ENCODE peak calls at places on chromosomes 4 and X, in five cellular contexts. D is CD4-positive, alpha-beta T cell; L is AG10803; J is GM12865; Z is colonic mucosa. G is an unnamed sample.

GRCh38 chrX:19811807-19812604 is 75.4 kb downstream of the SH3KBP1 start:
- DNase-seq in D (no peak), L (peak), J (peak), Z (no peak), G (peak)

GRCh38 chr4:156672924-156673323 is 298.7 kb downstream of the PDGFC start:
- DNase-seq in D (no peak), L (peak), J (no peak), Z (no peak), G (peak)

GRCh38 chr4:8817081-8817812 is 54.4 kb downstream of the HMX1 start:
- DNase-seq in D (no peak), L (no peak), J (no peak), Z (no peak), G (no peak)

GRCh38 chr4:2458546-2459491 is 10.1 kb upstream of the RNF4 start:
- DNase-seq in D (no peak), L (no peak), J (no peak), Z (no peak), G (no peak)

GRCh38 chr4:118915468-118915867 is 26.8 kb downstream of the SYNPO2 start:
- DNase-seq in D (no peak), L (no peak), J (no peak), Z (no peak), G (no peak)

GRCh38 chrX:150303386-150304097 is 59.6 kb upstream of the MAMLD1 start:
- DNase-seq in D (no peak), L (no peak), J (no peak), Z (no peak), G (no peak)

GRCh38 chr4:54233128-54233696 is 4.1 kb downstream of the PDGFRA start:
- DNase-seq in D (peak), L (peak), J (peak), Z (peak), G (peak)

GRCh38 chrX:53320543-53321215 is 39.3 kb upstream of the IQSEC2 start:
- DNase-seq in D (no peak), L (no peak), J (no peak), Z (no peak), G (no peak)

GRCh38 chr4:15132739-15133138 is 130.5 kb downstream of the CPEB2 start:
- DNase-seq in D (no peak), L (peak), J (no peak), Z (no peak), G (peak)

GRCh38 chr4:123505457-123506310 is 109.1 kb downstream of the SPRY1 start:
- DNase-seq in D (no peak), L (peak), J (peak), Z (peak), G (peak)

GRCh38 chr4:180832086-180832485 is 1411.1 kb upstream of the TENM3 start:
- DNase-seq in D (no peak), L (no peak), J (no peak), Z (no peak), G (no peak)
- TF ChIP-seq CTCF in D (no peak), L (peak), J (no peak), Z (no peak), G (no peak)

DNA sequence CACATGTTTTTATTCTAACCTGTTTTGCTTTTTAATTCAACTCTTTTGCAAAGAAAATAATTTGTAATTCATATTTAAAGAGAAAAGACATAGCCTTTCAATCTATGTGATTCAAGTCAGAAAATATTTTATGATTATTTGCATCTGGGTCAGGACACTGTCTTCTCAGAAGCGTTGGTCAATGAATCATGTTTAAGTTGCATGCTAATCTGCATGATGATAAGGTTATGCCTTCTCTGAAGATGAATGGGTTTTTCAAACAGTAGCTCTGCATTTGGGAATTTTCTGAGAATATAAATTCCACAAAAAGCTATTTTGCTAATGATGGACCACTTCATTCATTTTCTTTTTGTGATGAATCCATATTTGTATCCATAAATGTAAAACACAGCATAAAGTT is 282.5 kb downstream of the TMA16 start:
- DNase-seq in D (no peak), L (no peak), J (no peak), Z (no peak), G (no peak)
- TF ChIP-seq CTCF in D (no peak), L (no peak), J (no peak), Z (no peak), G (no peak)

GRCh38 chrX:72387247-72387646 is 81.5 kb upstream of the CITED1 start:
- DNase-seq in D (no peak), L (no peak), J (no peak), Z (no peak), G (no peak)

GRCh38 chrX:72376124-72376523 is 70.4 kb upstream of the CITED1 start:
- DNase-seq in D (no peak), L (no peak), J (no peak), Z (no peak), G (no peak)

GRCh38 chrX:72382199-72382590 is 76.5 kb upstream of the CITED1 start:
- DNase-seq in D (no peak), L (no peak), J (no peak), Z (no peak), G (no peak)

GRCh38 chrX:72381439-72382198 is 75.9 kb upstream of the CITED1 start:
- DNase-seq in D (no peak), L (no peak), J (no peak), Z (no peak), G (no peak)
- TF ChIP-seq CTCF in D (no peak), L (no peak), J (no peak), Z (no peak), G (no peak)

GRCh38 chr4:71269241-71269640 is 69.6 kb upstream of the SLC4A4 start:
- DNase-seq in D (no peak), L (peak), J (no peak), Z (no peak), G (no peak)

GRCh38 chr4:71268156-71268555 is 70.7 kb upstream of the SLC4A4 start:
- DNase-seq in D (no peak), L (peak), J (no peak), Z (no peak), G (no peak)

GRCh38 chr4:71267244-71267643 is 71.6 kb upstream of the SLC4A4 start:
- DNase-seq in D (no peak), L (peak), J (no peak), Z (no peak), G (no peak)

GRCh38 chr4:71272976-71273375 is 65.8 kb upstream of the SLC4A4 start:
- DNase-seq in D (no peak), L (no peak), J (no peak), Z (no peak), G (no peak)

GRCh38 chr4:71270901-71271300 is 67.9 kb upstream of the SLC4A4 start:
- DNase-seq in D (no peak), L (no peak), J (peak), Z (peak), G (peak)
- TF ChIP-seq CTCF in D (no peak), L (peak), J (peak), Z (peak), G (peak)

GRCh38 chr4:107666134-107666533 is 53.9 kb downstream of the PAPSS1 start:
- DNase-seq in D (no peak), L (peak), J (no peak), Z (no peak), G (peak)
- TF ChIP-seq CTCF in D (no peak), L (peak), J (peak), Z (no peak), G (peak)

DNA sequence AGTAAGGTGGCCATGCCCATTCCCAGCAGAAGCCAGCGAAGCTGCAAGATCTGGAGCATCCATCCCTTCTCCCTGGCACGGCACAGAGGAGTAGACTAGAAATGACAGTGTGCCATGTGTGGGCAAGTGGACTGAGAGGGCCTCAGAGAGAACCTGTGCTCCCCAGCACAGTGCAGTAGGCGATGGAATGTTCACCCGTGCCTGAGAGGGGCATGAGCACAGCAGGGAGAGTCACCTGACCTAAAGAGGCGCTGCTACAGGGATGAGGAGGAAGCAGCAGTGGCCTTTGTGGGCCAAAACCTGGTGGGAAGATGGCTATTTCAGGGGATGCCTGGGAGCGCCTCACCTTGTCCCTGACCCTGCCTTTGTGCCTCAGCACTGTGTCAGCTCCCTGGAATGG is 8.0 kb upstream of the CDKN2AIP start:
- DNase-seq in D (no peak), L (no peak), J (no peak), Z (peak), G (no peak)
- TF ChIP-seq CTCF in D (no peak), L (no peak), J (no peak), Z (no peak), G (no peak)

DNA sequence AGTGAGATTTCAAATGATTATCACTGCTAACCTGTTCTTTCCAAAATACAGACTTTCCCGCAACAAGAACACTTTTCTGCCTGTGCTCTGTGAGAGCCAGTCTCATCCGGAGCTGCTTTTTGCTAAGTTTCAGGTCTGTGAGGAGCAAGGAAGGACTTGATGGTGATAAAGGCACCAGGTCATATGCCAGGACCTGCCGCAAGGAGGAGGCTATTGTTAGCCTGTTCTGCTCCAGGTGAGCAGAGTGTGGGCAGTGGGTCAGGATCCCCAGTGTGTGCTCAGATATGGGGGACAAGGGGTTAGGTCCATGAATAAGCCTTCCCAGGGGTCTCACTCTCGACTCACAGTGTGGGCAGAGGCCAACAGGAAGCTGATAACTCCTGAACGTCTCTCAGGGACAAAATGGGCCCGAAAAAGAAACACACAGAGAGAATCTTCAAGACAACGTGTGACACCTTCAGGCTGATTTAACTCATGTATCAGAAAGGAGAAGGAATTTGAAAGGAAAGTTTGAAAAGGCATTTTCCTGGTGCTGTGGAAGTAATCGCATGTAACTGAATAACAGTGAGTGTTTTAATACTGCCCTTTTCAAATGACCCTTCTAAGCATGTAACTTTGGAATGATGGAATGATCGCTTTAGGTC is 57.7 kb upstream of the PDLIM3 start:
- DNase-seq in D (no peak), L (no peak), J (peak), Z (no peak), G (peak)
- TF ChIP-seq CTCF in D (no peak), L (no peak), J (peak), Z (no peak), G (no peak)

DNA sequence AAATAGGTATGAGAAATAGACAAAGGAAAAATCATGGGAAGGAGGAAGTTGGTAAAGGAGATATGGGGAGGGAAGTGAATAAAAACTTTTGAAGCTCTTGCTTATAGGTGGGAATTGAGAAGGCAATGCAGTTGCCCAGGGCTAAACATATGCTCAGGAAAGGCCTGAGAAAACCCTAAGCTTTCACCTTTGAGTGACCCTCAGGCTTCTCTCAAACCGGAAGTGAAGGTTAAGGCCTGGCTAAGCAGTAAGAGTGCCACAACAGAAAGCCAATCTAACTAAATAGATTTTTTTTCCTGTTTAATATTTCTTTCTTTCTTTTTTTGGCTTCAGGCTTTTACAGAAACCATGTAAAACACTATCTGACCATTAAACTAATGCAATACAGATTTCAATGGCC is 69.5 kb upstream of the GABRA3 start:
- DNase-seq in D (no peak), L (no peak), J (peak), Z (no peak), G (no peak)
- TF ChIP-seq CTCF in D (no peak), L (no peak), J (no peak), Z (no peak), G (no peak)

GRCh38 chrX:1167918-1168481 is 44.4 kb downstream of the CRLF2 start:
- DNase-seq in D (no peak), L (no peak), J (no peak), Z (no peak), G (no peak)
- TF ChIP-seq CTCF in D (peak), L (no peak), J (no peak), Z (no peak), G (no peak)

DNA sequence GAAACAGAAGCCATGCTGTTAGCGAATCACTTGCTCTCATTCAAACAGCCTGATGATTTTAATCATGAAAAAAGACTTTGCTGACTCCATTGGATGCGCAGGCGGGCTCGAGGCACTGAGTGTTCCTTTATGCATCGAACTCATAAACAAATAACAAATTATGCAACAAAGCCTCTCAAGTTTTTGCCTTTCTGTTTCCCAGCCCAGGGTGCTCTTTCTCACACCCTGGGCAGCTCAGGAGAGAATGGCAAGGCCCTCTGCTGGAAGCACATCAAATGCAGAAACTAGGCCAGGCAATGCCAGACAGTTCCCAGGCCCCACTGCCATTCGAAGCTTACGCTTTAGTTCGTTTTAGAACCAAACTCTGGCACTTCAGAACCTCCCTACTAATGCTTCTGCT is 19.8 kb downstream of the ETNPPL start:
- DNase-seq in D (no peak), L (no peak), J (no peak), Z (no peak), G (peak)
- TF ChIP-seq CTCF in D (no peak), L (peak), J (no peak), Z (no peak), G (peak)